ENCODE peak calls at places on chromosomes 2 and 18, in six cellular contexts. T, C, M, R, H and X are unnamed samples.

GRCh38 chr2:60742419-60742818 is 13.6 kb upstream of the PAPOLG start:
- DNase-seq in R (no peak), M (no peak), H (no peak), T (no peak), C (no peak), X (peak; percentile 24)

GRCh38 chr2:45669109-45669508 is 17.6 kb downstream of the PRKCE start:
- DNase-seq in T (no peak), C (peak; percentile 22), M (peak; percentile 37), H (no peak), R (no peak), X (no peak)

GRCh38 chr2:121694398-121695178 is 42.1 kb downstream of the NIFK start:
- DNase-seq in R (no peak), T (no peak), M (peak; percentile 62), H (peak; percentile 43), C (no peak), X (no peak)

GRCh38 chr18:75203456-75204261 is 5.3 kb downstream of the PTGR3 start:
- DNase-seq in T (no peak), C (peak; percentile 46), R (no peak), M (peak; percentile 66), H (no peak), X (no peak)

GRCh38 chr2:38835990-38836389 is 39.7 kb downstream of the DHX57 start:
- DNase-seq in T (no peak), R (no peak), M (no peak), H (no peak), C (no peak), X (no peak)

GRCh38 chr2:196183172-196183473 is 11.7 kb upstream of the STK17B start:
- DNase-seq in M (no peak), R (peak; percentile 78), C (no peak), H (no peak), T (no peak), X (no peak)

GRCh38 chr2:227460833-227461232 is 11.1 kb upstream of the AGFG1 start:
- DNase-seq in M (peak; percentile 61), H (no peak), T (no peak), R (no peak), C (no peak), X (no peak)

GRCh38 chr2:71713581-71714580 is 260.5 kb downstream of the DYSF start:
- DNase-seq in C (no peak), M (peak; percentile 28), T (no peak), H (no peak), R (no peak), X (no peak)

GRCh38 chr2:55887351-55887750 is 36.2 kb downstream of the EFEMP1 start:
- DNase-seq in M (peak; percentile 38), H (no peak), C (no peak), T (no peak), R (no peak), X (no peak)

GRCh38 chr2:74834806-74835755 is 1.2 kb downstream of the HK2 start:
- DNase-seq in H (peak; percentile 66), C (peak; percentile 73), T (no peak), R (peak; percentile 74), M (peak; percentile 67), X (peak; percentile 97)

GRCh38 chr2:239776441-239777033 is 248.6 kb downstream of the NDUFA10 start:
- DNase-seq in T (no peak), C (no peak), R (no peak), H (no peak), M (no peak), X (no peak)

GRCh38 chr2:1781291-1782080 is 37.2 kb upstream of the PXDN start:
- DNase-seq in R (no peak), C (no peak), H (no peak), M (no peak), T (peak; percentile 1), X (no peak)

GRCh38 chr18:6884944-6885343 is 155.4 kb downstream of the ARHGAP28 start:
- DNase-seq in C (no peak), H (no peak), M (peak; percentile 2), R (no peak), T (no peak), X (no peak)

GRCh38 chr18:74718312-74718711 is 120.6 kb downstream of the ZNF407 start:
- DNase-seq in C (no peak), R (no peak), M (no peak), H (no peak), T (no peak), X (peak; percentile 47)

GRCh38 chr2:152585830-152586484 is 131.3 kb downstream of the PRPF40A start:
- DNase-seq in C (peak; percentile 37), H (peak; percentile 34), R (no peak), T (no peak), M (peak; percentile 95), X (no peak)

GRCh38 chr2:15735738-15736326 is 144.2 kb downstream of the DDX1 start:
- DNase-seq in C (no peak), T (no peak), H (no peak), R (no peak), M (no peak), X (no peak)

GRCh38 chr2:15737314-15738224 is 145.9 kb downstream of the DDX1 start:
- DNase-seq in T (no peak), C (no peak), M (no peak), R (no peak), H (no peak), X (no peak)

GRCh38 chr2:15732341-15733077 is 140.8 kb downstream of the DDX1 start:
- DNase-seq in C (no peak), M (no peak), H (no peak), R (peak; percentile 10), T (no peak), X (no peak)

GRCh38 chr2:15736396-15737180 is 144.9 kb downstream of the DDX1 start:
- DNase-seq in H (no peak), T (no peak), M (no peak), R (no peak), C (no peak), X (no peak)

DNA sequence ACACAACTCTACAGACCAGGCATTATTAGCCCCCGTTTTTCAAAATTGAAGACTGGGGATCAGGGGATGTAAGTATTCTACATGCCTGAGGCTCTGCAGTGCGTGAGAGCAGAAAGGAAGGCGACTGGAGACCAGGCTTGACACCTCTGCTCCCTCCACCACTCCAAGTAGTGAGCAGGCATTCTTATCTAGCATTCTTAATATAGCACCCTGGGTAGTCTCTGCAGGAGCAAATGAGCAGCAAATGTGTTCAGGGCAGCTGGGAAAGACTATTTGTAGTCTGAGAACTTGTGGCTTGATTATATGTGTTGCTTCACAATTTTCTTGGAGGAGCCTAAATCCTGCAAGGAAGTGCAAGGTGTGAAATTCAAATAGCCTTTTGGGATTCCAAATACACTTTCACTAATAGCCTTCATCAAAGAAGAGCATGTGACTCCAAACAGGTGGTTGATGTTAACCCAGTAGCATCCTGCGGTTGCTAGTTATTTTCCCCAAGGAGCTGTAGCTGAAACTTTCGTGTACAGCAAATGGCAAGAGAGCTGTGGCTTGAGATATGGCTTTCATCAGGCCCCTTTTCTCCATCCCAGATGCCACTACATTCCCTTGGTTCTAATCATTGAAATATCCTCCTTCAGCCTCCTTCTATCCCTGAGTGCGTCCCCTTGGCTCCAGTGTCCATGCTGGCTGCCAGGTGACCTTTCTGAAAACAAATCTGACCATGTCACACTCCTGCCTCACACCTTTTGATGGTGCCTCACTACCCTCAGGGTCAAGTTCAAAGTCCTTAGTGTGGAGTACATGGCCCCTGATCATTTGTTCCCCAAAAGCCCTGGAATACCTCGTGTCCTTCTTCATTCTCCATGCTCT is 143.4 kb downstream of the DDX1 start:
- DNase-seq in M (no peak), R (no peak), H (no peak), C (no peak), T (no peak), X (no peak)
- TF ChIP-seq EZH2phosphoT487 in M (no peak), R (no peak), H (no peak), C (no peak), T (no peak), X (no peak)

GRCh38 chr2:170817247-170817998 is 736 bp downstream of the GAD1 start:
- DNase-seq in T (no peak), H (peak; percentile 34), C (no peak), M (peak; percentile 54), R (no peak), X (peak; percentile 57)
- TF ChIP-seq EZH2 in T (no peak), H (no peak), C (no peak), M (peak; percentile 39), R (no peak), X (peak; percentile 99)

GRCh38 chr18:8603663-8604520 is 5.3 kb upstream of the RAB12 start:
- DNase-seq in H (no peak), T (no peak), R (peak; percentile 45), C (no peak), M (no peak), X (no peak)
- H3K4me1 ChIP-seq in H (no peaks in the 10 kb centered on the region), T (no peaks in the 10 kb centered on the region), R (peaks cover 6% of the 10 kb centered on the region), C (peaks cover 10% of the 10 kb centered on the region), M (peaks cover 8% of the 10 kb centered on the region), X (peaks cover 28% of the 10 kb centered on the region)

DNA sequence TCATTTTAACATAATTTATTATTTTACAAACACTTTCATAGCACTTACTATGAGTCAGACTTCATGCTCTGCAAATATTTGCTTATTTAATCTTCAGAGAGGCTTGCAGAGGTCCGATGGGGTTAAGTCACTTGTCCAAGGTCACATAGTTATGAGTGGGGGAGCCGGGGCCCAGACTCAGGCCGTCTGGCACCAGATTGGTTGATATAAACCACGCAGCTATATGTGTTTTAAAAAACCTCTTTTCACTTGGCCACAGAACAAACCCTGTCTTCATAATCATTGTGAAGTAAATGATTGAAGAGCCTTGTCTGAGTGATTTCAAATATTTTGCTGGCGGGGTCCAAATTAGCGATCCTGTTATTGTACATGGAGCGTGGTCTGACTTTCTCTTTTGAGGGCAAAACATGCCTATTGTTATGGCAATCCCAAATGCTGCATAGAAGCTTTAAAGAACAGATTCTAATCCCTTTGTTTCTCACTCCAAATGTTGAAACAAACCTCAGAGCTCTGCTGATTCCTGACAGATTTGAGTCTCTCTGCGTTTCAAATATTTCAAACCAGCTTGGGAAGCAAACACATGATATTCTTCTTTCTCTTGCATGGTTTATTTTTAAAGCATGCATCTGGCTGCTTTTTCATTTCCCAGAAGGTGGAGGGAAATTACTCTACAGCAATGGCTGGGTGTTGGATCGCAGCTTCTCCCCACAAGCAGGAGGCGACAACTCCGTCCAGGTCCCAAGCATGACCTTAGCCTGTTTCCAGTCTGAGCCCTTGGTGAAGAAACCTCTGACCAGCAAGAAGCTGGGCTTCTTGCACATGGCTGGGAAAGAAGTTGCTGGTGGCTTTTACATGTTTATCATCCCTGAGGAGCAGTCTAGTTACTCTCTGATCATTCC is 142.4 kb downstream of the DDX1 start:
- DNase-seq in C (peak; percentile 51), R (no peak), M (peak; percentile 33), H (peak; percentile 7), T (no peak), X (no peak)
- TF ChIP-seq EZH2phosphoT487 in C (no peak), R (no peak), M (no peak), H (no peak), T (no peak), X (no peak)